ENCODE peak calls at places on chromosomes 7 and 10, in nine cellular contexts. F, V, M, J, R, Y, I, T and Z are unnamed samples.

GRCh38 chr10:122494833-122495232 is 33.5 kb downstream of the HTRA1 start:
- DNase-seq in Y (no peak), J (peak; percentile 62), V (peak; percentile 75), I (no peak), M (no peak), T (peak; percentile 79), F (no peak), R (no peak), Z (peak; percentile 72)

GRCh38 chr10:122116331-122116730 is 127.4 kb downstream of the TACC2 start:
- DNase-seq in T (no peak), V (peak; percentile 96), J (no peak), I (no peak), M (peak; percentile 26), R (no peak), Y (no peak), F (peak; percentile 27), Z (no peak)

GRCh38 chr7:87564290-87564963 is 36.3 kb downstream of the ABCB1 start:
- DNase-seq in R (no peak), J (peak; percentile 45), I (peak; percentile 19), M (peak; percentile 20), T (no peak), V (no peak), Y (peak; percentile 77), F (peak; percentile 53), Z (no peak)

GRCh38 chr7:3432916-3433315 is 131.9 kb downstream of the SDK1 start:
- DNase-seq in V (no peak), R (no peak), I (no peak), T (no peak), Y (no peak), M (no peak), J (no peak), F (peak; percentile 9), Z (no peak)

GRCh38 chr10:70677620-70678249 is 5.4 kb downstream of the ADAMTS14 start:
- DNase-seq in T (no peak), R (no peak), F (no peak), M (no peak), I (no peak), J (no peak), V (no peak), Y (no peak), Z (no peak)

GRCh38 chr10:62853710-62854109 is 37.5 kb upstream of the EGR2 start:
- DNase-seq in R (no peak), I (no peak), F (no peak), Y (peak; percentile 2), V (no peak), T (no peak), M (no peak), J (no peak), Z (no peak)

GRCh38 chr7:158705234-158705890 is 758 bp upstream of the NCAPG2 start:
- DNase-seq in M (no peak), V (no peak), Y (peak; percentile 44), T (no peak), F (no peak), J (no peak), R (no peak), I (no peak), Z (no peak)

GRCh38 chr7:130721486-130722277 is 12.3 kb downstream of the KLF14 start:
- DNase-seq in Y (peak; percentile 81), I (peak; percentile 83), V (peak; percentile 69), J (peak; percentile 90), R (no peak), F (peak; percentile 86), T (peak; percentile 84), M (peak; percentile 49), Z (peak; percentile 81)

GRCh38 chr10:88386878-88387773 is 196.0 kb downstream of the RNLS start:
- DNase-seq in I (no peak), J (no peak), R (no peak), F (peak; percentile 80), M (peak; percentile 50), Y (peak; percentile 76), T (no peak), V (peak; percentile 82), Z (no peak)

GRCh38 chr7:99386584-99387238 is 12.2 kb downstream of the ARPC1B start:
- DNase-seq in J (peak; percentile 29), I (no peak), V (peak; percentile 37), M (peak; percentile 67), T (peak; percentile 41), F (no peak), R (no peak), Y (peak; percentile 64), Z (no peak)

GRCh38 chr7:103833401-103833800 is 156.1 kb downstream of the RELN start:
- DNase-seq in V (no peak), I (no peak), R (no peak), T (no peak), J (no peak), Y (no peak), M (no peak), F (no peak), Z (no peak)

GRCh38 chr10:131576341-131577177 is 265.0 kb upstream of the TCERG1L start:
- DNase-seq in V (no peak), J (no peak), I (no peak), F (no peak), R (no peak), Y (no peak), T (no peak), M (no peak), Z (peak; percentile 49)

GRCh38 chr10:15567952-15568351 is 151.8 kb downstream of the ITGA8 start:
- DNase-seq in V (no peak), F (no peak), I (no peak), T (no peak), J (no peak), R (no peak), Y (no peak), M (no peak), Z (no peak)

GRCh38 chr7:121032645-121033460 is 44.3 kb downstream of the CPED1 start:
- DNase-seq in J (no peak), T (no peak), Y (no peak), F (no peak), I (no peak), M (no peak), V (peak; percentile 18), R (no peak), Z (no peak)

GRCh38 chr10:21803374-21803773 is 200.2 kb downstream of the DNAJC1 start:
- DNase-seq in I (no peak), T (no peak), V (no peak), M (no peak), R (no peak), J (no peak), Y (no peak), F (no peak), Z (no peak)

DNA sequence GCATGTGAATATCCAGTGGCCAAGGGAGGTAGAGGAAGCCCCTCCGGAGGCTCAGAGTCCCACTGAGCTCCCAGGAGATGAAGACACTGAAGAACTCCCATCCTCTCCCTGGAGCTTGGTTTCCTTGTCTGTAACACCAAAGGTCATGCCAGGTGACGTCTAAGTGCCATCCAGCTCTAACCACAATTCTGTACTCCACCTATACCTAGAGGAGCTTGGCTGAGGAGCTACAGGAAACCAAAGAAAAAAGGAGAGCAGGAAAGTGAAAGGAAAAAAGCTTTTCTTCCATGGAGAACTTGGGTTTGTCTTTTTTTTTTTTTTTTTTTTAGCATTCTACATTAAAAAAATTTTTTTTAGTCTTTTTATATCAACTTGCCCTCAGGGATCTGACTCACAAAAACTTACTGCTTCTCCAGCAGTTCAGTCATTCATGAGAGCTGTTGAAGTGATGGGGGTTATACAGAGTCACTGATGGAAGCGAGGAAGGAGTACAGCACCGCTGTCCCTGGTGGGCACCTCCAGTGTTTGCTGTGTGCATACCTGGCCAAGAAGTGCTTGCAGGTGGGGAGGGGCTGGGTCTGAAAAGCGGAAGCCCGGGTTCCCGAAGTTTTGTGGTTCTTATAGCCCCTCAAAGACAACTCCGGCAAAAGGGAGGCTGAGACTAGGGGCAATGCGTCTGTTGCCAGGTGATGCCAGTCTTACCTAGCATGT is 46.0 kb downstream of the MINDY4 start:
- DNase-seq in T (no peak), V (peak; percentile 54), J (peak; percentile 55), Y (peak; percentile 23), F (no peak), R (no peak), M (no peak), I (no peak), Z (no peak)
- H3K27ac ChIP-seq in T (no peak overlapping the region), V (no peak overlapping the region), J (peak overlapping the region; percentile 85), Y (no peak overlapping the region), F (no peak overlapping the region), R (no peak overlapping the region), M (no peak overlapping the region), I (peak overlapping the region; percentile 86), Z (peak overlapping the region; percentile 71)

GRCh38 chr7:55131421-55131929 is 112.7 kb downstream of the EGFR start:
- DNase-seq in I (peak; percentile 64), F (no peak), J (no peak), R (no peak), Y (no peak), V (peak; percentile 47), M (peak; percentile 28), T (peak; percentile 79), Z (no peak)

GRCh38 chr7:55130554-55131198 is 111.9 kb downstream of the EGFR start:
- DNase-seq in M (no peak), J (peak; percentile 80), I (peak; percentile 81), R (no peak), Y (no peak), F (peak; percentile 46), V (peak; percentile 97), T (peak; percentile 86), Z (no peak)

GRCh38 chr7:55129409-55130078 is 110.7 kb downstream of the EGFR start:
- DNase-seq in Y (no peak), R (no peak), T (no peak), M (no peak), I (no peak), J (no peak), V (peak; percentile 79), F (no peak), Z (no peak)

GRCh38 chr7:55128693-55129394 is 110.0 kb downstream of the EGFR start:
- DNase-seq in V (peak; percentile 63), Y (no peak), T (peak; percentile 79), M (no peak), I (peak; percentile 82), R (no peak), F (peak; percentile 35), J (peak; percentile 85), Z (no peak)

DNA sequence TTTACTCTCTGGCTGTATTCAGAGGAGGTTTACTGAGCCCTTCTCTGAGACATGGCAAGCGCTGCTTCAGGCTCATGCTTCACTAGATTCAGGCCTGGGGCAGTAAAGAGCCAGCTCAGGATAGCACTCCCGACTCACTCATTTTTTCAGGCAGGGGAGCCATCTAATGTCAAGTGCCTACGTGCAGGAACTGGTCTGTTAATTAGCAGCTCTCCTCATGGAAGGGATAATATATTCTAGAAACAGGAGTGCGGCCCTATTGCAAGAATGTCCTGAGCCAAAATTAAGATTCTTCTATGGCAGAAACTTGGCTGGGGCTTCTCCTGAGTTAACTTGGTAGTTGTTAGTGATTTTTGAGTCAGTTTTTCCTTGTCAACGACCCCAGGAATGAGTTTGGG is 111.3 kb downstream of the EGFR start:
- DNase-seq in J (no peak), I (no peak), V (peak; percentile 41), Y (no peak), F (no peak), M (no peak), R (no peak), T (no peak), Z (no peak)
- H3K4me1 ChIP-seq in J (peaks cover 45% of the 10 kb centered on the region), I (peaks cover 54% of the 10 kb centered on the region), V (peaks cover 60% of the 10 kb centered on the region), Y (peaks cover 17% of the 10 kb centered on the region), F (peaks cover 25% of the 10 kb centered on the region), M (peaks cover 69% of the 10 kb centered on the region), R (peaks cover 95% of the 10 kb centered on the region), T (peaks cover 8% of the 10 kb centered on the region), Z (peaks cover 96% of the 10 kb centered on the region)

GRCh38 chr10:35501923-35502322 is 103.2 kb upstream of the GJD4 start:
- DNase-seq in F (no peak), J (no peak), T (no peak), V (no peak), R (no peak), M (no peak), Y (peak; percentile 48), I (no peak), Z (no peak)
- H3K27ac ChIP-seq in F (no peak overlapping the region), J (no peak overlapping the region), T (no peak overlapping the region), V (no peak overlapping the region), R (no peak overlapping the region), M (no peak overlapping the region), Y (no peak overlapping the region), I (no peak overlapping the region), Z (no peak overlapping the region)

GRCh38 chr7:151085329-151085690 is 965 bp upstream of the AGAP3 start:
- DNase-seq in T (no peak), R (no peak), F (peak; percentile 66), Y (no peak), I (no peak), M (no peak), V (no peak), J (peak; percentile 46), Z (no peak)
- H3K4me1 ChIP-seq in T (peaks cover 16% of the 10 kb centered on the region), R (peaks cover 40% of the 10 kb centered on the region), F (peaks cover 75% of the 10 kb centered on the region), Y (peaks cover 34% of the 10 kb centered on the region), I (peaks cover 49% of the 10 kb centered on the region), M (peaks cover 64% of the 10 kb centered on the region), V (peaks cover 33% of the 10 kb centered on the region), J (peaks cover 14% of the 10 kb centered on the region), Z (peaks cover 4% of the 10 kb centered on the region)